ENCODE peak calls at places on chromosomes 4 and X, in four cellular contexts. One of them, this sample, is unnamed. For H3K4me1, the result is how much of the 10 kb centered on the place peaks cover.

GRCh38 chr4:22679518-22679897 is 13.2 kb upstream of the GBA3 start:
- DNase-seq in DND-41: no peak
- DNase-seq in CD8-positive, alpha-beta memory T cell: no peak
- DNase-seq in GM23248: no peak
- DNase-seq in this sample: no peak

GRCh38 chr4:182799515-182800215 is 117.5 kb downstream of the DCTD start:
- DNase-seq in DND-41: no peak
- DNase-seq in CD8-positive, alpha-beta memory T cell: no peak
- DNase-seq in GM23248: no peak
- DNase-seq in this sample: no peak

GRCh38 chrX:97123001-97123400 is 239.3 kb downstream of the RPA4 start:
- DNase-seq in DND-41: no peak
- DNase-seq in GM23248: no peak
- DNase-seq in CD8-positive, alpha-beta memory T cell: no peak
- DNase-seq in this sample: no peak

GRCh38 chrX:103488332-103488731 is 31.0 kb downstream of the RAB40A start:
- DNase-seq in CD8-positive, alpha-beta memory T cell: no peak
- DNase-seq in DND-41: no peak
- DNase-seq in GM23248: peak
- DNase-seq in this sample: no peak

GRCh38 chrX:55107911-55108310 is 19.1 kb downstream of the PAGE2 start:
- DNase-seq in GM23248: no peak
- DNase-seq in DND-41: peak
- DNase-seq in CD8-positive, alpha-beta memory T cell: no peak
- DNase-seq in this sample: no peak

GRCh38 chr4:153083447-153083921 is 120.8 kb upstream of the TRIM2 start:
- DNase-seq in CD8-positive, alpha-beta memory T cell: peak
- DNase-seq in DND-41: peak
- DNase-seq in GM23248: peak
- DNase-seq in this sample: peak

GRCh38 chr4:169059294-169060201 is 49.5 kb upstream of the CBR4 start:
- DNase-seq in DND-41: no peak
- DNase-seq in CD8-positive, alpha-beta memory T cell: no peak
- DNase-seq in GM23248: peak
- DNase-seq in this sample: no peak

GRCh38 chr4:86948276-86948675 is 13.5 kb downstream of the AFF1 start:
- DNase-seq in DND-41: no peak
- DNase-seq in CD8-positive, alpha-beta memory T cell: no peak
- DNase-seq in GM23248: no peak
- DNase-seq in this sample: no peak

GRCh38 chr4:109562457-109563237 is 2.6 kb downstream of the MCUB start:
- DNase-seq in CD8-positive, alpha-beta memory T cell: no peak
- DNase-seq in GM23248: no peak
- DNase-seq in DND-41: no peak
- DNase-seq in this sample: no peak

GRCh38 chr4:5206391-5206790 is 155.1 kb downstream of the STK32B start:
- DNase-seq in DND-41: no peak
- DNase-seq in GM23248: peak
- DNase-seq in CD8-positive, alpha-beta memory T cell: no peak
- DNase-seq in this sample: no peak

GRCh38 chr4:140612356-140612755 is 43.6 kb upstream of the UCP1 start:
- DNase-seq in DND-41: no peak
- DNase-seq in GM23248: no peak
- DNase-seq in CD8-positive, alpha-beta memory T cell: no peak
- DNase-seq in this sample: no peak

GRCh38 chrX:110568396-110568795 is 209.7 kb downstream of the RTL9 start:
- DNase-seq in DND-41: no peak
- DNase-seq in GM23248: no peak
- DNase-seq in CD8-positive, alpha-beta memory T cell: no peak
- DNase-seq in this sample: no peak

GRCh38 chrX:9614016-9614415 is 149.2 kb downstream of the TBL1X start:
- DNase-seq in GM23248: peak
- DNase-seq in CD8-positive, alpha-beta memory T cell: no peak
- DNase-seq in DND-41: no peak
- DNase-seq in this sample: no peak

GRCh38 chr4:165814256-165815010 is 58.6 kb upstream of the TLL1 start:
- DNase-seq in DND-41: no peak
- DNase-seq in CD8-positive, alpha-beta memory T cell: no peak
- DNase-seq in GM23248: peak
- DNase-seq in this sample: no peak

GRCh38 chr4:138405439-138405838 is 163.3 kb upstream of the SLC7A11 start:
- DNase-seq in DND-41: no peak
- DNase-seq in GM23248: peak
- DNase-seq in CD8-positive, alpha-beta memory T cell: no peak
- DNase-seq in this sample: no peak

GRCh38 chr4:25986807-25987206 is 72.8 kb downstream of the SMIM20 start:
- DNase-seq in DND-41: no peak
- DNase-seq in GM23248: no peak
- DNase-seq in CD8-positive, alpha-beta memory T cell: no peak
- DNase-seq in this sample: no peak

GRCh38 chrX:97039363-97040029 is 155.8 kb downstream of the RPA4 start:
- DNase-seq in CD8-positive, alpha-beta memory T cell: no peak
- DNase-seq in DND-41: no peak
- DNase-seq in GM23248: peak
- DNase-seq in this sample: no peak

GRCh38 chr4:142393127-142393526 is 453.0 kb downstream of the INPP4B start:
- DNase-seq in CD8-positive, alpha-beta memory T cell: no peak
- DNase-seq in GM23248: no peak
- DNase-seq in DND-41: no peak
- DNase-seq in this sample: no peak
- H3K27ac ChIP-seq in CD8-positive, alpha-beta memory T cell: no peak
- H3K27ac ChIP-seq in GM23248: no peak
- H3K27ac ChIP-seq in DND-41: no peak
- H3K27ac ChIP-seq in this sample: no peak

DNA sequence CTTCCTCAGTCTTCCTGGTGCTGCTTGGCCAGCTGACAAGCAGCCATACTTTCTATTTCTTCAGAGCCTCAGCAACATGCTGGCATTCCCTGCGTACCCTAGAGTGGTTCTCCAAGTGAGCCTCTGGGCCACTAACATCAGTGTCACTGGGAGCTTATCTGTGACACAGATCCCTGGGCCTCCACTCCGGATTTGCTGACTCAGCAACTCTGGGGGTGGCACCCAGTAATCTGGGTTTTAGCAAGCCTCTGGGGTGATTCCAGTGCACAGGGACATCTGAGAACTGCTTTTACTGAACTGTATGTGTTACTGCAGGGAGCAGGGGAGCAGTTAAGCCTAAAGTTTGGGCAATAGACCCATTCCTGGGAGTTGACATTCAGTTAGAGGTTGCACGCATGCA is 28.2 kb upstream of the HMGB3 start:
- DNase-seq in GM23248: no peak
- DNase-seq in CD8-positive, alpha-beta memory T cell: no peak
- DNase-seq in DND-41: no peak
- DNase-seq in this sample: no peak
- H3K4me1 ChIP-seq in GM23248: under half
- H3K4me1 ChIP-seq in CD8-positive, alpha-beta memory T cell: under half
- H3K4me1 ChIP-seq in DND-41: under half
- H3K4me1 ChIP-seq in this sample: under half

GRCh38 chrX:72306085-72306801 is 529 bp upstream of the CITED1 start:
- DNase-seq in GM23248: peak
- DNase-seq in DND-41: no peak
- DNase-seq in CD8-positive, alpha-beta memory T cell: no peak
- DNase-seq in this sample: no peak

GRCh38 chrX:72307646-72308051 is 1.9 kb upstream of the CITED1 start:
- DNase-seq in DND-41: no peak
- DNase-seq in GM23248: peak
- DNase-seq in CD8-positive, alpha-beta memory T cell: no peak
- DNase-seq in this sample: no peak

GRCh38 chrX:72308209-72308565 is 2.5 kb upstream of the CITED1 start:
- DNase-seq in CD8-positive, alpha-beta memory T cell: no peak
- DNase-seq in DND-41: no peak
- DNase-seq in GM23248: no peak
- DNase-seq in this sample: no peak

GRCh38 chrX:72305286-72306084 is at the start of gene CITED1:
- DNase-seq in CD8-positive, alpha-beta memory T cell: no peak
- DNase-seq in DND-41: no peak
- DNase-seq in GM23248: peak
- DNase-seq in this sample: no peak

DNA sequence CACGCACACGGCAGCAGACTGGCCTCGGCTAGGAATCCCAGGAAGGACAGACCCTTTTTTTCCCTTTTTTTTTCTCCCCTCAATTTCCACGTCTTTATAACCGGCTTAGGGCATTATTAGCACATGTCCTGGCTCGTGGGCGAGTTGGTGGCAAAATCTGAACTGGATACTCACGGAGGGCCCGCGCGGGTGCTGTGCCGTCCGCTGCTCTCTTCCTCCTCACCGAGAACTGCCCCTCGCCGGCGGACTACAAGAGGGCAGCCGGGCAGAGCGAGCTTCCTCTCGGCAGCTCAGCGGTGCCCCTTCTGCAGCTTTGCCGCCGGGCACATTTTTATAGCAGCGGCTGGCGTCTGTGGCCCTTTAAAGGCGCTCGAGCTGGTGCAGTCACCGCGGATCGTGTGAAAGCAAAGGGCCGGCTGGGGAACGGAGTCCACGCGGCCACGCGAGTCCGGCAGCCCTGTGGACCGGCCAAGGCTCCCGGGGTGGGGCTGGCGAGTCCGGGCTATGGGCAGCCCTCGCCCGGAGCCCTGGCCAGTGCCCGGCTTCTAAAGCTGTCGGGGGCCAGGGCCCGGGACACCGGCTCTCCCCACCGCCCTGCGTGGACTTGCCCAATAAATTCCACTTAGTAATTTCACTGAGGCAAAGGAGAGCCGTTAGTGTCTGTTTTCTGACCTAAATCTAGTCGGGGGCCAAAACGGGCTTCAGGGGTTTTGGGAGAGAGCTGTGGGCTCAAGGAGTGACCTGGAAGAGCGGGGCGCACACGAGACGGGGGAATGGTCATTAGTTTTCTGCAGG is 1.3 kb upstream of the CITED1 start:
- DNase-seq in CD8-positive, alpha-beta memory T cell: peak
- DNase-seq in GM23248: peak
- DNase-seq in DND-41: no peak
- DNase-seq in this sample: peak
- H3K4me3 ChIP-seq in CD8-positive, alpha-beta memory T cell: peak
- H3K4me3 ChIP-seq in GM23248: peak
- H3K4me3 ChIP-seq in DND-41: no peak
- H3K4me3 ChIP-seq in this sample: no peak

GRCh38 chr4:30719363-30720020 is 677 bp upstream of the PCDH7 start:
- DNase-seq in GM23248: peak
- DNase-seq in DND-41: no peak
- DNase-seq in CD8-positive, alpha-beta memory T cell: no peak
- DNase-seq in this sample: no peak
- H3K27ac ChIP-seq in GM23248: no peak
- H3K27ac ChIP-seq in DND-41: no peak
- H3K27ac ChIP-seq in CD8-positive, alpha-beta memory T cell: no peak
- H3K27ac ChIP-seq in this sample: no peak

This sample was measured in CD4-positive, CD25-positive, alpha-beta regulatory T cell.